ENCODE peak calls at places on chromosomes 12 and 14, in four cellular contexts. C is transverse colon, M is breast epithelium, R is HCT116. Q is an unnamed sample. For H3K27me3 and H3K9me3, the result is how much of the 10 kb centered on the place peaks cover.

GRCh38 chr12:8899835-8900234 is 14.5 kb upstream of the PHC1 start:
- DNase-seq in C (no peak), M (no peak), R (no peak), Q (no peak)

GRCh38 chr12:51197736-51198567 is 19.9 kb downstream of the POU6F1 start:
- DNase-seq in C (no peak), M (no peak), R (no peak), Q (no peak)

GRCh38 chr12:127779301-127780045 is 487.5 kb upstream of the TMEM132C start:
- DNase-seq in C (no peak), M (no peak), R (no peak), Q (no peak)

GRCh38 chr14:102481791-102482238 is 27.8 kb downstream of the ANKRD9 start:
- DNase-seq in C (no peak), M (peak), R (peak), Q (peak)

GRCh38 chr12:112971248-112971647 is 7.1 kb upstream of the OAS2 start:
- DNase-seq in C (no peak), M (no peak), R (no peak), Q (no peak)

GRCh38 chr14:64723691-64724577 is 19.7 kb downstream of the PLEKHG3 start:
- DNase-seq in C (no peak), M (no peak), R (no peak), Q (peak)

GRCh38 chr14:78005325-78005724 is 164.8 kb upstream of the NRXN3 start:
- DNase-seq in C (no peak), M (no peak), R (peak), Q (no peak)

GRCh38 chr14:104383931-104384775 is 195.4 kb upstream of the C14orf180 start:
- DNase-seq in C (no peak), M (no peak), R (no peak), Q (peak)

GRCh38 chr14:85578925-85579324 is 49.0 kb downstream of the FLRT2 start:
- DNase-seq in C (no peak), M (no peak), R (no peak), Q (no peak)

GRCh38 chr12:57476162-57476992 is 3.3 kb downstream of the ARHGAP9 start:
- DNase-seq in C (peak), M (no peak), R (no peak), Q (peak)

GRCh38 chr12:27982380-27982779 is 9.8 kb upstream of the PTHLH start:
- DNase-seq in C (no peak), M (no peak), R (no peak), Q (no peak)

GRCh38 chr12:389138-390096 is at the start of gene KDM5A:
- DNase-seq in C (peak), M (peak), R (peak), Q (peak)

GRCh38 chr12:12513416-12514006 is 49.2 kb downstream of the DUSP16 start:
- DNase-seq in C (no peak), M (no peak), R (no peak), Q (no peak)

GRCh38 chr14:96090441-96091148 is 51.4 kb downstream of the C14orf132 start:
- DNase-seq in C (peak), M (no peak), R (no peak), Q (peak)

GRCh38 chr12:25994252-25994651 is 35.8 kb downstream of the RASSF8 start:
- DNase-seq in C (no peak), M (no peak), R (no peak), Q (no peak)

DNA sequence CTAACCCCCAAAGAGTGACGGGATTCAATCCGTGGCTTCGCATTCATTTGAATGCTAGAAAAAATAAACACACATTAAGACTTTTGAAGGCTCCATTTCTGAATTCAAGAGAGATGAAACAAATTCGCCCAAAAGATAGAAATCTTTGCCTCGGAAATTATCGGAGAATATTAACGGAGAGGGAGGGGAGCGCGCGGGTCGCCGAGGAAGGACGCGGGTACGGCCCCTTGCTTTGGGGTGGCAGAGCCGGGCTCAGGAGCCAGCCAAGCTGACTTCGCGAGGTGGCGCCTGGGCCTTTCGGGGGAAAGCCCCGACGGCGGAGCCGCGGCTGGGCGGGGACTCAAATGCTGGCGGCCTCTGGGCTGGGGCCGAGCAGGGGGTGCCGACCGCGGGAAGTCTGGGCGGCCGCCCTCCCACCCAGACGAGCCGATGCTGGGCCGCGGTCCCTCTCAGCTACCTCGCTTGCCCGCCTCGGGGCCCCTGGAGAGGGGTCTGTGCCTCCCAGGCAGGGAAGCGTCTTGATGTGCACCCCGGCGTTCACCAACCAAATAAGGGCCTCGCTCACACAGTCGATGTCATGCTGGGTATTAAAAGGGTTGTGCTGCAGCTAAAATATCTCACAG is 14.7 kb downstream of the NKX2-1 start:
- DNase-seq in C (no peak), M (no peak), R (no peak), Q (no peak)
- H3K27me3 ChIP-seq in C (half or more), M (under half), R (under half), Q (half or more)

GRCh38 chr12:126770188-126770587 is 1496.8 kb upstream of the TMEM132C start:
- DNase-seq in C (no peak), M (no peak), R (no peak), Q (no peak)
- H3K9me3 ChIP-seq in C (under half), M (under half), R (under half), Q (under half)

GRCh38 chr12:1661553-1662335 is 29.1 kb upstream of the ADIPOR2 start:
- DNase-seq in C (peak), M (peak), R (peak), Q (peak)
- TF ChIP-seq POLR2AphosphoS5 in C (peak), M (peak), R (peak), Q (peak)

GRCh38 chr12:132558861-132559623 is 51.3 kb downstream of the LRCOL1 start:
- DNase-seq in C (no peak), M (no peak), R (no peak), Q (peak)
- H3K27me3 ChIP-seq in C (under half), M (under half), R (under half), Q (under half)

GRCh38 chr14:106235356-106236159 is 709.2 kb downstream of the TMEM121 start:
- DNase-seq in C (no peak), M (no peak), R (no peak), Q (no peak)
- H3K9me3 ChIP-seq in C (under half), M (under half), R (under half), Q (under half)

DNA sequence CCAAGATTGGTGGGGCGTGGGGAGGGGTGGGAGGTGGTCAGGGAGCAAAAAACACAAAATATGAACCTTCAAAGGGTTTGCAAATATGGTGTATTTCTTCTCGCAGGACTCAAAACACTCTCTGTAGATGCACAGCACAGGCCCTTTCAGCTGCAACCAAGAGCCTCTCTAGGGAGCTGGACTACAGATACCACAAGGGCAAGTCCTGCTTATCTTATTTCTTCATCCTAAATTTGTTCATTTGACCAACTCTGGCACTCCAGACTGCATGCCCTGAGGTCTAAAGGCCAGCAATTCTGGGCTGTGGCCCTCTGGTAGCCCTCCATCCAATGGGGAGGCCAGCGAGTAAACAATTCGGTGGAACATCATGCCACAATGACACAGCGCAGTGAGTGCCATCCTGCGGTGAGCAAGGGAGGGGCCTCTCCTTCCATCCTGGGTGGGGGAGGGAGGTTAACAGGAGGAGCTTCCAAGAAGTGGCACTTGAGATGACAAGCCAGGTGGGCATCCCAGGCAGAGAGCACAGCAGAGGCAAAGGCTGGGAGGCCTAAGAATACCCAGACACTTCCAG is 616 bp upstream of the SELPLG start:
- DNase-seq in C (peak), M (no peak), R (no peak), Q (peak)
- TF ChIP-seq POLR2AphosphoS5 in C (no peak), M (no peak), R (no peak), Q (peak)

Q was measured in spleen.